ENCODE peak calls at places on chromosome 6, in four cellular contexts. W, X, T and R are unnamed samples.
A peak's percentile ranks its signal among the peaks of the same experiment; 100 is the strongest.

GRCh38 chr6:116575227-116575626 is 3.9 kb downstream of the RWDD1 start:
- DNase-seq in W (no peak), X (no peak), T (no peak), R (no peak)

GRCh38 chr6:16511723-16512584 is 249.3 kb downstream of the ATXN1 start:
- DNase-seq in W (no peak), X (no peak), T (no peak), R (no peak)

GRCh38 chr6:10000461-10000992 is 414.3 kb downstream of the TFAP2A start:
- DNase-seq in W (no peak), X (no peak), T (no peak), R (no peak)

GRCh38 chr6:168123165-168123911 is 44.3 kb upstream of the FRMD1 start:
- DNase-seq in W (no peak), X (no peak), T (no peak), R (no peak)

GRCh38 chr6:124793406-124793805 is 168.8 kb upstream of the RNF217 start:
- DNase-seq in W (no peak), X (no peak), T (no peak), R (no peak)

GRCh38 chr6:148336901-148337300 is 5.7 kb upstream of the SASH1 start:
- DNase-seq in W (no peak), X (no peak), T (no peak), R (no peak)

GRCh38 chr6:43714311-43715055 is 26.9 kb upstream of the MRPS18A start:
- DNase-seq in W (no peak), X (no peak), T (no peak), R (no peak)

GRCh38 chr6:12313992-12314589 is 23.9 kb downstream of the EDN1 start:
- DNase-seq in W (no peak), X (no peak), T (no peak), R (no peak)

GRCh38 chr6:16228709-16229665 is 9.4 kb upstream of the GMPR start:
- DNase-seq in W (no peak), X (no peak), T (no peak), R (no peak)

GRCh38 chr6:169775321-169775720 is 23.9 kb downstream of the ERMARD start:
- DNase-seq in W (no peak), X (no peak), T (no peak), R (no peak)

GRCh38 chr6:75273009-75273408 is 11.6 kb downstream of the TMEM30A start:
- DNase-seq in W (peak; percentile 71), X (no peak), T (no peak), R (no peak)

GRCh38 chr6:160679402-160679769 is 15.3 kb upstream of the LPA start:
- DNase-seq in W (no peak), X (no peak), T (no peak), R (no peak)

GRCh38 chr6:39684790-39685485 is 40.3 kb downstream of the KIF6 start:
- DNase-seq in W (no peak), X (no peak), T (peak; percentile 67), R (no peak)

GRCh38 chr6:107729098-107729497 is 95.0 kb downstream of the SCML4 start:
- DNase-seq in W (no peak), X (no peak), T (no peak), R (no peak)

GRCh38 chr6:13697857-13698256 is 13.8 kb downstream of the RANBP9 start:
- DNase-seq in W (no peak), X (no peak), T (no peak), R (no peak)

GRCh38 chr6:102126488-102126887 is 733.0 kb downstream of the GRIK2 start:
- DNase-seq in W (no peak), X (no peak), T (no peak), R (no peak)

GRCh38 chr6:127924440-127924839 is 23.6 kb upstream of the THEMIS start:
- DNase-seq in W (no peak), X (no peak), T (no peak), R (no peak)